ENCODE peak calls at places on chromosomes 6 and 20, in five cellular contexts. J, D, V, L and K are unnamed samples.

GRCh38 chr20:35757098-35757705 is 14.6 kb upstream of the PHF20 start:
- DNase-seq in J (no peak), D (no peak), V (no peak), L (no peak), K (no peak)

GRCh38 chr6:36913082-36913481 is 27.3 kb downstream of the C6orf89 start:
- DNase-seq in J (no peak), D (no peak), V (no peak), L (no peak), K (no peak)

GRCh38 chr20:46959081-46959692 is 64.5 kb downstream of the EYA2 start:
- DNase-seq in J (no peak), D (no peak), V (no peak), L (no peak), K (no peak)

GRCh38 chr20:48897298-48898044 is 24.0 kb upstream of the ARFGEF2 start:
- DNase-seq in J (no peak), D (no peak), V (no peak), L (no peak), K (no peak)

GRCh38 chr6:122648726-122649125 is 38.5 kb downstream of the PKIB start:
- DNase-seq in J (no peak), D (no peak), V (no peak), L (no peak), K (no peak)

GRCh38 chr6:143806282-143807102 is 36.6 kb upstream of the LTV1 start:
- DNase-seq in J (no peak), D (no peak), V (no peak), L (no peak), K (no peak)

GRCh38 chr6:15384901-15385300 is 139.0 kb downstream of the JARID2 start:
- DNase-seq in J (no peak), D (no peak), V (no peak), L (no peak), K (no peak)

GRCh38 chr6:87407531-87407895 is 259 bp upstream of the CFAP206 start:
- DNase-seq in J (no peak), D (peak), V (no peak), L (no peak), K (no peak)

GRCh38 chr6:3138341-3138740 is 19.0 kb downstream of the TUBB2A start:
- DNase-seq in J (no peak), D (no peak), V (no peak), L (no peak), K (no peak)

GRCh38 chr6:42704251-42704936 is 18.0 kb downstream of the PRPH2 start:
- DNase-seq in J (peak), D (peak), V (no peak), L (peak), K (no peak)

GRCh38 chr6:159125014-159125609 is 44.1 kb upstream of the FNDC1 start:
- DNase-seq in J (no peak), D (no peak), V (no peak), L (no peak), K (no peak)

GRCh38 chr20:40743172-40743775 is 54.2 kb upstream of the MAFB start:
- DNase-seq in J (no peak), D (no peak), V (no peak), L (no peak), K (no peak)

GRCh38 chr6:105179244-105180065 is at the start of gene POPDC3:
- DNase-seq in J (peak), D (no peak), V (no peak), L (peak), K (no peak)

GRCh38 chr20:33732166-33732970 is 572 bp downstream of the ZNF341 start:
- DNase-seq in J (peak), D (peak), V (peak), L (no peak), K (peak)

GRCh38 chr20:61166324-61166723 is 85.7 kb upstream of the CDH4 start:
- DNase-seq in J (no peak), D (no peak), V (no peak), L (no peak), K (no peak)

GRCh38 chr6:28489366-28490190 is 26.0 kb downstream of the GPX6 start:
- DNase-seq in J (no peak), D (no peak), V (peak), L (peak), K (peak)

GRCh38 chr6:16639689-16640480 is 121.4 kb downstream of the ATXN1 start:
- DNase-seq in J (no peak), D (no peak), V (no peak), L (no peak), K (no peak)

GRCh38 chr20:53652090-53652858 is 58.6 kb upstream of the ZNF217 start:
- DNase-seq in J (no peak), D (no peak), V (no peak), L (peak), K (no peak)

GRCh38 chr6:30411515-30412207 is 66.7 kb downstream of the RPP21 start:
- DNase-seq in J (peak), D (no peak), V (peak), L (peak), K (peak)

GRCh38 chr20:63315982-63316491 is 23.1 kb downstream of the COL20A1 start:
- DNase-seq in J (peak), D (peak), V (no peak), L (no peak), K (no peak)

GRCh38 chr6:10801224-10801848 is 37.0 kb downstream of the MAK start:
- DNase-seq in J (peak), D (peak), V (no peak), L (peak), K (peak)

GRCh38 chr6:157198425-157199279 is 124.7 kb downstream of the TMEM242 start:
- DNase-seq in J (peak), D (no peak), V (no peak), L (no peak), K (no peak)

GRCh38 chr6:144266091-144266649 is 19.0 kb upstream of the UTRN start:
- DNase-seq in J (peak), D (no peak), V (no peak), L (peak), K (no peak)

GRCh38 chr6:133568970-133569889 is 319.7 kb upstream of the TCF21 start:
- DNase-seq in J (peak), D (no peak), V (no peak), L (peak), K (no peak)

GRCh38 chr6:21885532-21886089 is 292.1 kb downstream of the SOX4 start:
- DNase-seq in J (peak), D (peak), V (no peak), L (peak), K (peak)

GRCh38 chr20:17841751-17842191 is 126.8 kb downstream of the SNX5 start:
- DNase-seq in J (peak), D (no peak), V (no peak), L (no peak), K (no peak)

GRCh38 chr6:34424200-34425131 is 1.4 kb downstream of the RPS10 start:
- DNase-seq in J (no peak), D (no peak), V (no peak), L (no peak), K (no peak)

GRCh38 chr6:6148192-6148815 is 141.6 kb upstream of the NRN1 start:
- DNase-seq in J (no peak), D (no peak), V (no peak), L (no peak), K (no peak)

GRCh38 chr20:47532002-47532401 is 30.3 kb downstream of the NCOA3 start:
- DNase-seq in J (no peak), D (no peak), V (no peak), L (no peak), K (no peak)

GRCh38 chr20:6940052-6940451 is 172.6 kb downstream of the BMP2 start:
- DNase-seq in J (no peak), D (no peak), V (no peak), L (peak), K (no peak)

GRCh38 chr20:31669876-31670275 is 32.2 kb downstream of the COX4I2 start:
- DNase-seq in J (no peak), D (no peak), V (no peak), L (peak), K (no peak)
- H3K27ac ChIP-seq in J (peak), D (peak), V (peak), L (peak), K (peak)

GRCh38 chr6:112691289-112691688 is 344.2 kb downstream of the RFPL4B start:
- DNase-seq in J (no peak), D (no peak), V (no peak), L (no peak), K (no peak)
- H3K27ac ChIP-seq in J (no peak), D (no peak), V (no peak), L (no peak), K (no peak)

DNA sequence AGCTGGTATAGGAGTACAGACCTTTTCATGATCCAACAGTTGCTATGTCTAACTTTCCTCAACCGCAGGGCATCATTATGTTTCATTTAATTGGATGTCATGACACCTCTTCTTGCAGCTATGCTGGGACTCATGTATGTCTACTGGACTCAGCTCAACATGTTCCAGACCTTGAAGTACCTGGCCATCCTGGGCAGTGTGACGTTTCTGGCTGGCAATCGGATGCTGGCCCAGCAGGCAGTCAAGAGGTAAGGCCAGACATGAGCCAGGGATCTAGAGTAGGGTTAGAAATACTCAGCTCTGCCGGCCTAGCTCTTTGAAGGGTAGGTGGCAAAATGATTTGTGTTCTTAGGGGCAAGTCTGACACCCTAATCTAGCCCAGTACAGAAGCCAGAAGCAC is 25.2 kb downstream of the GHRH start:
- DNase-seq in J (no peak), D (no peak), V (no peak), L (no peak), K (no peak)
- H3K27ac ChIP-seq in J (no peak), D (no peak), V (no peak), L (peak), K (no peak)

GRCh38 chr6:7846971-7847818 is 63.4 kb downstream of the TXNDC5 start:
- DNase-seq in J (no peak), D (no peak), V (no peak), L (no peak), K (no peak)
- H3K27ac ChIP-seq in J (no peak), D (no peak), V (no peak), L (no peak), K (no peak)

DNA sequence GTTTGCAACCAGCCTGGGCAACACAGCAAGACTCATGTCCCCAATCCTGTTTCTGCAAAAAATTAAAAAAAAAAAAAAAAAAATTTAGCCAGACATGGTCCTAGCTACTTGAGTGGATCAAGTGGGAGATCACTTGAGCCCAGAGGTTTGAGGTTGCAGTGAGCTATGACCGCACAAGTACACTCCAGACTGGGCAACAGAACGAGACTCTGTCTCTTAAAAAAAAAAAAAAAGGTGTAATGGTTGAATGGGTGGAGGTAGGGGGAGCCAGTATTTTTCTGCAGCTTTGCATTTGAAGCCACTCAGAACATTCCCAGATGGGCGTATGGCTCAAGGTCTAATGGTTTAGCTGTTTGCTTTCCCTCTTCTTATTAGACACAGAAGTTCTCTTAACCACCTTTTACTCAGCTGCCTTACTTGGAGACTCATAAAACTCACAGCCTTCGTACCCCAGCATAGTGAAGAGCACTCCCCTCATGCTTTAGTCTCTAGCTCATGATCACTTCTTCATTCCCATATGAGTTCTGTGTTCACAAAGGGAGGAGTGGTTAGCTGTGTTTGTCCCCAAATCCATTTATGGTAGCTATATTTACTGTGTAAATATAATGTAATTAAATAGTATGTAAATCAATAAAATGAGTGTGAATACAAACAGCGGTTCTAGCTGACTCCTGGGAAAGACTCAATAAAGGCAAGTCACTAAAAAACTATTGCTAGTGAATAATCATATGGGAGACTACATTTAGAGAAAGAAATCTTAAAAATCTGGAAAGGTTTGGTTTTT is 9.0 kb downstream of the FKBP1A start:
- DNase-seq in J (no peak), D (no peak), V (no peak), L (no peak), K (no peak)
- H3K27ac ChIP-seq in J (no peak), D (no peak), V (no peak), L (no peak), K (no peak)

DNA sequence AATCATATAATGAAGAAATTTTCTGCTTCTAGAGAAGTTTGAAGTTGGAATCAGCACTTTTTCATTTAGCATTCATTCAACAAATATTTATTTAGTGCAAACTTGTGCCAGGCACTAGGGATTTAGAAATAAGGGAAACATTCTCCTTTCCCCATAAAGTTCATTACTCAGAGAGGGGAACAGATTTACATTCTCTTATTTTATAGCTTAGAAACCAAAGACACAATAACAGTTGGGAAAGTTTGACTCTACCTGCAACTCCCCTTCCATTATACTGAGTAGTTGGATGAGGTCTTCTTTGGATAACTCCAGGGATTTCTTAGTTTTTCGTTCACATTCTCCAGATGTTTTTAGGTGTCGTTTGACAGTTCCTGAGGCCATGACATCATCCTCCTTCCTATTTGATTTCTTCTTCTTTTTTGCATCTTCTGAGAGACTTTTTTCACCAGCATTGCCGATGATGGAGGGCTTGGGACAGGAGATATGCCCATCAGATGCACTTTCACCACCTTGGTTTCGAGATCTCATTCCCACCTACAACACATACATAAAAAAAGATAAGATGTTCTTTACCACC is 79.1 kb downstream of the FILIP1 start:
- DNase-seq in J (no peak), D (no peak), V (no peak), L (no peak), K (no peak)
- H3K27ac ChIP-seq in J (peak), D (no peak), V (no peak), L (peak), K (no peak)

GRCh38 chr6:138719011-138719635 is 54.4 kb upstream of the CCDC28A start:
- DNase-seq in J (no peak), D (no peak), V (no peak), L (no peak), K (no peak)

GRCh38 chr6:138716017-138716416 is 57.6 kb upstream of the CCDC28A start:
- DNase-seq in J (no peak), D (no peak), V (no peak), L (no peak), K (no peak)

GRCh38 chr6:138716971-138717370 is 56.6 kb upstream of the CCDC28A start:
- DNase-seq in J (no peak), D (no peak), V (no peak), L (no peak), K (no peak)

GRCh38 chr6:138722425-138723371 is 50.9 kb upstream of the CCDC28A start:
- DNase-seq in J (no peak), D (no peak), V (no peak), L (no peak), K (no peak)

DNA sequence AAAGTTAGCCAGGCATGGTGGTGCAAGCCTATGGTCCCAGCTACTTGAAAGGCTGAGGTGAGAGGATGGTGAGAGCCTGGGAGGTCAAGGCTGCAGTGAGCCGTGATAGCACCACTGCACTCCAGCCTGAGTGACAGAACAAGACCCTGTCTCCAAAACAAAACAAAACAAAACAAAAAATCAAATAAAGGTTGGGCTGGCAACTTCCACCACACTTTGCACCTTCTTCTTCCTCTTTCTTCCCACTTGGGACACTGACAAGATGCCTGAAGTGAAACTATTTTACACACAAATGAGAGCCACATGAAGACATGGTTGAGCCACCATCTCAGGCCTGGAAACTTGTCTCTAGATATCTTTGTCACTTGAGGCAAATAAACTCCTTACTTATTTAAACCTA is 53.8 kb upstream of the CCDC28A start:
- DNase-seq in J (no peak), D (no peak), V (no peak), L (no peak), K (no peak)
- H3K27ac ChIP-seq in J (no peak), D (no peak), V (no peak), L (no peak), K (no peak)

DNA sequence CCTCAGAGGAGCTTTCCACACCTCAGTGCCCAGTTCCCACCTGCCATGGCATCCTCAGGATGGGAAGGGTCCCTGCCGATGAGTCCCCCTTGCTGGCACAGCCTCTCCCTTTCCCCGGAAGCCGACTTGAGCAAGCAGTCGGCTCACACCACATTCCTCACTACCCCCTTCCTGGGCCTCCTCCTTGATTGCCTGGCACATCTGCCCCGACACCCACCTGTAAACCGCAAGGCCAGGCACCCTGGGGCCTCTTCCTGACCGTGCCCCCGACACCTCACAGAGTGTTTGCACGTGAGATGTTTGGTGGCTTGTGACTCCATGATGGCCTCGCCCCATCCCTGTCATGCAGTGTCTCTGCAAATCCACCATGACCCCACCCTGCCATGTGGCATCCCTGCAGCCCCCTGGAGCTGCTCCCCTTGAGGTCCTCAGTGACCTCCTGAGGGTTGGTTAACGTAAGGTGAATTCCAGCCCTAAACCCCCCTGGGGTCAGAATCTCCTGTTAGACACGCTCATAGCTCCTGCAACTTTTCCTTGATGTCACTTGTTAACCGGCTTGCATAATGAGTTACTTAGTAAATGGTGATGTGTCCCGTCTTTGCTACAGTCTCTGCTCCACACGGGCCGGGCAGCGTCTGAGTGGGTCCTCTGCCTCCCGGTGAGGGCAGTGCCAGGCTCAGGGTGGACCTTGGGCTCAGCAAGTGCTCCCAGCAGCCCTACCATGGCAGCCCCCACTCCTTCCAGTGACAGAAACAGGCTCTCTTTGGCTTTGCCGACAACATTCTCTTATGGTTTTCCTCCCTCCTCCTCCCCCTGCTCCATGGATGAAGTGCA is 115.9 kb upstream of the FRMD1 start:
- DNase-seq in J (no peak), D (no peak), V (no peak), L (no peak), K (no peak)
- H3K27ac ChIP-seq in J (no peak), D (no peak), V (no peak), L (no peak), K (no peak)